ENCODE peak calls at places on chromosomes 2 and 18, in four cellular contexts. One of them, this sample, is unnamed. For H3K4me1, the result is how much of the 10 kb centered on the place peaks cover.

GRCh38 chr2:191228861-191229260 is 16.3 kb upstream of the MYO1B start:
- DNase-seq in tibial nerve: no peak
- DNase-seq in aorta: no peak
- DNase-seq in psoas muscle: peak
- DNase-seq in this sample: no peak

GRCh38 chr2:62687644-62688043 is 17.9 kb upstream of the EHBP1 start:
- DNase-seq in aorta: no peak
- DNase-seq in psoas muscle: no peak
- DNase-seq in tibial nerve: no peak
- DNase-seq in this sample: no peak

GRCh38 chr2:75098856-75099255 is 100.5 kb downstream of the TACR1 start:
- DNase-seq in aorta: no peak
- DNase-seq in psoas muscle: no peak
- DNase-seq in tibial nerve: no peak
- DNase-seq in this sample: no peak

GRCh38 chr2:12870692-12871091 is 154.0 kb downstream of the TRIB2 start:
- DNase-seq in tibial nerve: no peak
- DNase-seq in aorta: no peak
- DNase-seq in psoas muscle: no peak
- DNase-seq in this sample: no peak

GRCh38 chr2:106596844-106597243 is 109.7 kb downstream of the CD8B2 start:
- DNase-seq in aorta: no peak
- DNase-seq in psoas muscle: no peak
- DNase-seq in tibial nerve: no peak
- DNase-seq in this sample: no peak

GRCh38 chr2:236054125-236054524 is 114.1 kb downstream of the GBX2 start:
- DNase-seq in aorta: no peak
- DNase-seq in tibial nerve: no peak
- DNase-seq in psoas muscle: no peak
- DNase-seq in this sample: no peak

GRCh38 chr2:26430826-26431225 is 29.1 kb downstream of the DRC1 start:
- DNase-seq in tibial nerve: no peak
- DNase-seq in psoas muscle: no peak
- DNase-seq in aorta: no peak
- DNase-seq in this sample: no peak

GRCh38 chr2:150476809-150477302 is 10.6 kb downstream of the RND3 start:
- DNase-seq in psoas muscle: no peak
- DNase-seq in tibial nerve: no peak
- DNase-seq in aorta: no peak
- DNase-seq in this sample: no peak

GRCh38 chr2:219570924-219571310 is 422 bp downstream of the OBSL1 start:
- DNase-seq in psoas muscle: no peak
- DNase-seq in tibial nerve: no peak
- DNase-seq in aorta: peak
- DNase-seq in this sample: no peak

GRCh38 chr2:74070991-74071390 is 76.7 kb downstream of the BOLA3 start:
- DNase-seq in aorta: no peak
- DNase-seq in psoas muscle: no peak
- DNase-seq in tibial nerve: no peak
- DNase-seq in this sample: no peak

GRCh38 chr2:191661099-191661681 is 16.7 kb upstream of the NABP1 start:
- DNase-seq in psoas muscle: no peak
- DNase-seq in aorta: no peak
- DNase-seq in tibial nerve: no peak
- DNase-seq in this sample: no peak

GRCh38 chr2:20198796-20199361 is 26.1 kb downstream of the SDC1 start:
- DNase-seq in tibial nerve: no peak
- DNase-seq in aorta: no peak
- DNase-seq in psoas muscle: no peak
- DNase-seq in this sample: peak

GRCh38 chr2:204225633-204226032 is 289.1 kb downstream of the ICOS start:
- DNase-seq in aorta: no peak
- DNase-seq in psoas muscle: no peak
- DNase-seq in tibial nerve: no peak
- DNase-seq in this sample: no peak

GRCh38 chr2:172643142-172643541 is 87.3 kb downstream of the PDK1 start:
- DNase-seq in aorta: no peak
- DNase-seq in psoas muscle: no peak
- DNase-seq in tibial nerve: no peak
- DNase-seq in this sample: no peak

GRCh38 chr2:171390941-171391516 is 42.8 kb downstream of the METTL8 start:
- DNase-seq in tibial nerve: no peak
- DNase-seq in psoas muscle: no peak
- DNase-seq in aorta: no peak
- DNase-seq in this sample: no peak

GRCh38 chr2:47043142-47043890 is 111.8 kb downstream of the STPG4 start:
- DNase-seq in aorta: peak
- DNase-seq in psoas muscle: peak
- DNase-seq in tibial nerve: no peak
- DNase-seq in this sample: no peak

GRCh38 chr2:236872971-236873370 is 212.7 kb upstream of the COPS8 start:
- DNase-seq in aorta: no peak
- DNase-seq in psoas muscle: no peak
- DNase-seq in tibial nerve: no peak
- DNase-seq in this sample: no peak

GRCh38 chr18:4455113-4455811 is at the start of gene DLGAP1:
- DNase-seq in aorta: peak
- DNase-seq in tibial nerve: no peak
- DNase-seq in psoas muscle: peak
- DNase-seq in this sample: peak

GRCh38 chr2:239258248-239258647 is 142.6 kb downstream of the HDAC4 start:
- DNase-seq in tibial nerve: no peak
- DNase-seq in aorta: no peak
- DNase-seq in psoas muscle: peak
- DNase-seq in this sample: no peak

GRCh38 chr2:215119847-215120246 is 18.6 kb downstream of the ABCA12 start:
- DNase-seq in aorta: no peak
- DNase-seq in psoas muscle: no peak
- DNase-seq in tibial nerve: no peak
- DNase-seq in this sample: no peak

GRCh38 chr18:35926884-35927283 is 45.6 kb upstream of the RMP24 start:
- DNase-seq in aorta: no peak
- DNase-seq in psoas muscle: no peak
- DNase-seq in tibial nerve: no peak
- DNase-seq in this sample: no peak

GRCh38 chr2:110149330-110150220 is 34.0 kb upstream of the MALL start:
- DNase-seq in psoas muscle: no peak
- DNase-seq in aorta: no peak
- DNase-seq in tibial nerve: no peak
- DNase-seq in this sample: no peak
- H3K27ac ChIP-seq in psoas muscle: no peak
- H3K27ac ChIP-seq in aorta: no peak
- H3K27ac ChIP-seq in tibial nerve: no peak
- H3K27ac ChIP-seq in this sample: no peak

DNA sequence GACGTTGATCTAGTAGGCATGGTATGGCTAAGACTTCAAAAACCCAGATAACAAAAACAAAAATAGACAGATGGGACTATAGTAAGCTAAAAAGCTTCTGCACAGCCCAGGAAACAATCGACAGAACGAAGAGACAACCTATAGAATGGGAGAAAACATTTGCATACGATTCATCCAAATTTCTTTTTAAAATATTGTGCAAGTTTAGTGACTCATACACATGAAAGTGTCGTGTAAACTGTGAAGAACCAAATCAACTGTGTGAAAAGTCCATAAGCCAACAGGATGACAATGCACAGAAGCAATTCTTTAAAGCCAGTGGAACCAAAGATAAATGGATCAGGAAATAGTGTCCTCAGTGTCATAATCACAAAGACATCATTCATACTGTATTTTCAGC is 671.1 kb downstream of the RNF144A start:
- DNase-seq in aorta: no peak
- DNase-seq in tibial nerve: no peak
- DNase-seq in psoas muscle: no peak
- DNase-seq in this sample: no peak
- H3K4me1 ChIP-seq in aorta: under half
- H3K4me1 ChIP-seq in tibial nerve: under half
- H3K4me1 ChIP-seq in psoas muscle: under half
- H3K4me1 ChIP-seq in this sample: under half

DNA sequence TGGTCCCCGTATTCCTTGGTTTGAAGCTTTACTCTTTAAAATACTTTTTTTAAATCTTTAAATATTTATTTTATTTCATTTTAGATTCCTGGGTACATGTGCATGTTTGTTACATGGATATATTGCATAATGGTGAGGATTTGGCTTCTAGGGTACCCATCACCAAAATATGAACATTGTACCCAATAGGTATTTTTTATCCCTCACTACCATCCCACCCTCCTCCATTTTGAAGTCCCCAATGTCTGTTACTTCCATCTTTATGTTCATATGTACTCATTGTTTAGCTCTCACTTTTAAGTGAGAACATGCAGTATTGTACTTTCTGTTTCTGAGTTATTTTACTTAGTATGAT is 59.5 kb upstream of the IL1RL1 start:
- DNase-seq in aorta: no peak
- DNase-seq in tibial nerve: no peak
- DNase-seq in psoas muscle: no peak
- DNase-seq in this sample: no peak
- H3K4me3 ChIP-seq in aorta: no peak
- H3K4me3 ChIP-seq in tibial nerve: no peak
- H3K4me3 ChIP-seq in psoas muscle: peak
- H3K4me3 ChIP-seq in this sample: peak

GRCh38 chr18:41134426-41134825 is 820.6 kb upstream of the PIK3C3 start:
- DNase-seq in psoas muscle: no peak
- DNase-seq in tibial nerve: no peak
- DNase-seq in aorta: no peak
- DNase-seq in this sample: no peak

GRCh38 chr18:41131050-41131449 is 824.0 kb upstream of the PIK3C3 start:
- DNase-seq in tibial nerve: no peak
- DNase-seq in psoas muscle: no peak
- DNase-seq in aorta: no peak
- DNase-seq in this sample: no peak

GRCh38 chr18:41126541-41127235 is 828.3 kb upstream of the PIK3C3 start:
- DNase-seq in tibial nerve: no peak
- DNase-seq in psoas muscle: no peak
- DNase-seq in aorta: no peak
- DNase-seq in this sample: no peak

GRCh38 chr18:41128126-41128525 is 826.9 kb upstream of the PIK3C3 start:
- DNase-seq in psoas muscle: no peak
- DNase-seq in tibial nerve: no peak
- DNase-seq in aorta: no peak
- DNase-seq in this sample: no peak

GRCh38 chr18:41128545-41128944 is 826.5 kb upstream of the PIK3C3 start:
- DNase-seq in psoas muscle: no peak
- DNase-seq in tibial nerve: no peak
- DNase-seq in aorta: no peak
- DNase-seq in this sample: no peak
- H3K27ac ChIP-seq in psoas muscle: no peak
- H3K27ac ChIP-seq in tibial nerve: no peak
- H3K27ac ChIP-seq in aorta: no peak
- H3K27ac ChIP-seq in this sample: no peak

GRCh38 chr2:111182740-111183139 is 62.0 kb downstream of the BCL2L11 start:
- DNase-seq in psoas muscle: no peak
- DNase-seq in tibial nerve: no peak
- DNase-seq in aorta: no peak
- DNase-seq in this sample: no peak

GRCh38 chr2:111186123-111186715 is 65.5 kb downstream of the BCL2L11 start:
- DNase-seq in psoas muscle: no peak
- DNase-seq in aorta: no peak
- DNase-seq in tibial nerve: no peak
- DNase-seq in this sample: no peak

GRCh38 chr2:111186933-111187332 is 66.2 kb downstream of the BCL2L11 start:
- DNase-seq in aorta: no peak
- DNase-seq in psoas muscle: no peak
- DNase-seq in tibial nerve: no peak
- DNase-seq in this sample: no peak

GRCh38 chr2:111185496-111186022 is 64.8 kb downstream of the BCL2L11 start:
- DNase-seq in aorta: no peak
- DNase-seq in tibial nerve: no peak
- DNase-seq in psoas muscle: peak
- DNase-seq in this sample: peak

GRCh38 chr2:111184725-111185495 is 64.2 kb downstream of the BCL2L11 start:
- DNase-seq in aorta: no peak
- DNase-seq in tibial nerve: no peak
- DNase-seq in psoas muscle: no peak
- DNase-seq in this sample: no peak
- H3K4me1 ChIP-seq in aorta: under half
- H3K4me1 ChIP-seq in tibial nerve: under half
- H3K4me1 ChIP-seq in psoas muscle: under half
- H3K4me1 ChIP-seq in this sample: under half